ENCODE peak calls at places on chromosomes 7 and 10, in six cellular contexts. U is HepG2, Q is GM12892, T is GM12878, W is K562, M is H1. Y is an unnamed sample.

GRCh38 chr10:974785-975074 is 13.5 kb upstream of the GTPBP4 start:
- DNase-seq in Q (no peak), W (no peak), U (no peak), T (no peak), M (no peak), Y (no peak)

GRCh38 chr7:134777908-134778580 is 1.4 kb upstream of the CALD1 start:
- DNase-seq in T (no peak), W (no peak), U (no peak), M (no peak), Q (no peak), Y (no peak)

GRCh38 chr7:55441668-55442305 is 76.7 kb downstream of the LANCL2 start:
- DNase-seq in U (no peak), Q (no peak), M (no peak), W (no peak), T (no peak), Y (no peak)

GRCh38 chr10:29083096-29083495 is 205.8 kb upstream of the LYZL1 start:
- DNase-seq in M (no peak), U (peak), W (no peak), T (no peak), Q (no peak), Y (no peak)

GRCh38 chr7:108415821-108416536 is 40.3 kb downstream of the NRCAM start:
- DNase-seq in T (peak), M (no peak), W (peak), U (no peak), Q (no peak), Y (no peak)

GRCh38 chr10:37865957-37866671 is 8.7 kb upstream of the ZNF248 start:
- DNase-seq in M (no peak), Q (no peak), U (no peak), W (no peak), T (no peak), Y (no peak)

GRCh38 chr10:25547391-25547790 is 372.6 kb downstream of the GPR158 start:
- DNase-seq in M (no peak), U (no peak), T (no peak), W (no peak), Q (no peak), Y (no peak)

GRCh38 chr10:94299417-94299816 is 63.3 kb downstream of the NOC3L start:
- DNase-seq in W (peak), M (no peak), T (no peak), Q (no peak), U (peak), Y (no peak)

GRCh38 chr10:96740579-96741281 is 20.4 kb upstream of the PIK3AP1 start:
- DNase-seq in T (no peak), W (no peak), U (no peak), Q (no peak), M (no peak), Y (no peak)

GRCh38 chr10:106973301-106973700 is 191.2 kb downstream of the SORCS1 start:
- DNase-seq in W (no peak), M (no peak), T (no peak), Q (no peak), U (no peak), Y (no peak)

GRCh38 chr10:132076578-132077081 is 10.9 kb downstream of the JAKMIP3 start:
- DNase-seq in Q (no peak), M (no peak), U (no peak), W (no peak), T (no peak), Y (no peak)

GRCh38 chr7:24637706-24638105 is 64.5 kb downstream of the PALS2 start:
- DNase-seq in W (no peak), T (no peak), M (no peak), Q (no peak), U (no peak), Y (no peak)

GRCh38 chr10:86349474-86349873 is 17.1 kb downstream of the GRID1 start:
- DNase-seq in T (no peak), W (peak), M (peak), U (peak), Q (no peak), Y (peak)

GRCh38 chr7:70408891-70409290 is 723.1 kb upstream of the GALNT17 start:
- DNase-seq in M (no peak), W (no peak), T (no peak), U (no peak), Q (no peak), Y (no peak)

DNA sequence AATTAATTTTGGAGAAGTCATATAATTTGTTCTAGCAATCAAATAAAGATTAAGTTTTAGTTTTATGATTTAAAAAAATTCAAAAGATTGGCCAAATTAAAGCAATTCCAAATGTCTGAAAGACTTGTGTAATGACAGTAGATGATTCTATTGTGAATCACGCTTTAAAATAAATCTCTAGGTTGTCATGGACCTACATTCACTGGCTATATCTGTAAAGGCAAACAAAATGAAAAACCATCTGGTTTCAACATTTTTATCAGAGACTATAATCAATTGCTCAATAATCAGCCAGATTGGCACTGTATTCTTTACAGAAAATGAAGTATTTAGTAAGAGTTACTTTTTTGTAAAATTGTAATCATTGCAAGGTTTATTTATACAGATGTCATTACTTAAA is 60.7 kb downstream of the DGKB start:
- DNase-seq in T (no peak), W (no peak), Q (no peak), M (no peak), U (no peak), Y (no peak)
- TF ChIP-seq TAF1 in T (no peak), W (no peak), Q (no peak), M (no peak), U (no peak), Y (no peak)

GRCh38 chr10:78348416-78349164 is 314.9 kb downstream of the RPS24 start:
- DNase-seq in W (no peak), U (no peak), M (peak), Q (no peak), T (no peak), Y (no peak)
- TF ChIP-seq TAF1 in W (no peak), U (no peak), M (no peak), Q (no peak), T (no peak), Y (no peak)

DNA sequence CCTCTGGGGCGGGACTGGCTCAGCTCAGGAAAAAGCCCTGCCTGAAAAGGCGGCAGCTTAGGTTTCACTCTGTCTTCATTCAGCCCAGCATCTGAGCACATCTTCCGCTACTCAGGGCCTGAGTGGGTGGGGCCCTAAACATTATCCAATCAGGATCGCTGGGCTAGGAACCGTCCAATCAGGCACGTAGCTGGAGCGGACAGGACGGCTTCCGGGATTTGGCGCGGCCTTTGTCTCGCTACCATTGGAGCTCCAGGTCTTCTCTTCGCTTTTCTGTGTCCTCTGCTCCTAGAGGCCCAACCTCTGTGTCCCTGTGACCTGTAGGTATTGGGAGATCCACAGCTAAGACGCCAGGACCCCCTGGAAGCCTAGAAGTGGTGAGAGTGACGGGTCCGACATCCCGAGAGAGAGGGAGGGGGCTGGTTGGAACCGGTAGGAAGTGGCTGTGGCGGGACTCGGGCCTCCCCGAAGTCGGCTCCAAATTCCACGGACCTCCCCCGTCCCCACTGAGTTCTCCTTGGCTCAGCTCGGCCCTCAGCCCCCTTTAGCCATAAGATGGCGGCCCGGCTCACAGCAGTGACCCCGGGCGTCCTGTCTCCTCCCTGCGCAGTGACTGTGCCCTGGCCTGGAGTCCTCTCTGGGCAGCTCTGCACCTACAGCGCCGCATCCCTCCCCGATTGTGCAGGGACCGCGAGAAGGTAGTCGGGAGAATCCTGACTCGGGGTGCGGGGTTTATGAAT is 99.1 kb downstream of the ZNF680 start:
- DNase-seq in Q (no peak), T (no peak), W (peak), U (no peak), M (no peak), Y (no peak)
- TF ChIP-seq TAF1 in Q (no peak), T (no peak), W (peak), U (no peak), M (no peak), Y (no peak)

GRCh38 chr7:29840701-29841100 is 34.4 kb downstream of the WIPF3 start:
- DNase-seq in U (no peak), W (no peak), T (no peak), M (no peak), Q (no peak), Y (no peak)

GRCh38 chr7:29844614-29845013 is 38.3 kb downstream of the WIPF3 start:
- DNase-seq in T (no peak), U (no peak), M (no peak), W (no peak), Q (no peak), Y (no peak)

GRCh38 chr7:29843738-29844137 is 37.4 kb downstream of the WIPF3 start:
- DNase-seq in U (no peak), T (no peak), W (no peak), M (no peak), Q (no peak), Y (no peak)

GRCh38 chr7:29841926-29842671 is 35.8 kb downstream of the WIPF3 start:
- DNase-seq in U (no peak), W (peak), Q (no peak), T (no peak), M (no peak), Y (no peak)

GRCh38 chr7:29843106-29843505 is 36.8 kb downstream of the WIPF3 start:
- DNase-seq in M (no peak), Q (no peak), T (no peak), W (no peak), U (no peak), Y (no peak)
- TF ChIP-seq TAF1 in M (no peak), Q (no peak), T (no peak), W (no peak), U (no peak), Y (no peak)

GRCh38 chr10:17768957-17769356 is 17.0 kb downstream of the TMEM236 start:
- DNase-seq in W (no peak), T (no peak), U (no peak), M (no peak), Q (no peak), Y (no peak)
- TF ChIP-seq TAF1 in W (no peak), T (no peak), U (no peak), M (no peak), Q (no peak), Y (no peak)

GRCh38 chr7:41217306-41217705 is 485.6 kb downstream of the INHBA start:
- DNase-seq in M (no peak), U (no peak), W (no peak), T (no peak), Q (no peak), Y (no peak)

GRCh38 chr7:41219276-41219675 is 483.6 kb downstream of the INHBA start:
- DNase-seq in W (no peak), Q (no peak), M (no peak), U (no peak), T (no peak), Y (no peak)

GRCh38 chr7:41224063-41224763 is 478.7 kb downstream of the INHBA start:
- DNase-seq in Q (no peak), M (no peak), U (no peak), W (no peak), T (no peak), Y (no peak)

GRCh38 chr7:41220275-41220674 is 482.6 kb downstream of the INHBA start:
- DNase-seq in U (no peak), W (no peak), Q (no peak), M (no peak), T (no peak), Y (no peak)

GRCh38 chr7:41222704-41223103 is 480.2 kb downstream of the INHBA start:
- DNase-seq in Q (no peak), T (no peak), W (no peak), U (no peak), M (no peak), Y (no peak)
- TF ChIP-seq TAF1 in Q (no peak), T (no peak), W (no peak), U (no peak), M (no peak), Y (no peak)

GRCh38 chr10:124349231-124349992 is 69.3 kb downstream of the OAT start:
- DNase-seq in W (no peak), T (no peak), U (no peak), Q (no peak), M (no peak), Y (no peak)
- TF ChIP-seq TAF1 in W (no peak), T (no peak), U (no peak), Q (no peak), M (no peak), Y (no peak)

GRCh38 chr7:12066561-12066960 is 144.5 kb upstream of the TMEM106B start:
- DNase-seq in U (peak), Q (no peak), M (no peak), W (no peak), T (no peak), Y (no peak)
- TF ChIP-seq TAF1 in U (no peak), Q (no peak), M (no peak), W (no peak), T (no peak), Y (no peak)

Y was measured in GM12891.